ENCODE peak calls at places on chromosomes 1 and 21, in five cellular contexts. P is K562, J is IMR-90, L is SK-N-SH, R is HepG2. A is an unnamed sample.
A peak's percentile ranks its signal among the peaks of the same experiment; 100 is the strongest.

GRCh38 chr1:88701275-88701674 is 17.2 kb downstream of the PKN2 start:
- DNase-seq in L (no peak), P (no peak), R (no peak), J (no peak), A (no peak)

GRCh38 chr1:117810553-117810952 is 118.9 kb downstream of the GDAP2 start:
- DNase-seq in J (no peak), P (no peak), L (no peak), R (no peak), A (no peak)

GRCh38 chr1:27564710-27565649 is 39.0 kb downstream of the AHDC1 start:
- DNase-seq in P (no peak), J (no peak), R (no peak), L (no peak), A (no peak)

GRCh38 chr1:36321119-36321951 is 2.1 kb downstream of the EVA1B start:
- DNase-seq in J (peak; percentile 94), L (peak; percentile 91), P (peak; percentile 93), R (no peak), A (peak; percentile 76)

GRCh38 chr1:245242989-245243388 is 88.2 kb downstream of the KIF26B start:
- DNase-seq in L (no peak), P (no peak), J (no peak), R (no peak), A (no peak)

GRCh38 chr1:13783551-13783950 is 83.6 kb downstream of the PRDM2 start:
- DNase-seq in R (no peak), L (no peak), P (no peak), J (peak; percentile 47), A (no peak)

GRCh38 chr1:117171900-117172501 is 38.7 kb downstream of the VTCN1 start:
- DNase-seq in R (peak; percentile 67), P (no peak), L (no peak), J (peak; percentile 60), A (no peak)

GRCh38 chr1:181044449-181044966 is 10.7 kb downstream of the MR1 start:
- DNase-seq in L (no peak), R (peak; percentile 82), P (no peak), J (peak; percentile 26), A (no peak)

GRCh38 chr1:172951728-172952365 is 98.9 kb downstream of the TNFSF18 start:
- DNase-seq in J (peak; percentile 91), P (no peak), R (no peak), L (no peak), A (no peak)

GRCh38 chr1:29438991-29439390 is 202.7 kb downstream of the PTPRU start:
- DNase-seq in J (no peak), R (no peak), P (no peak), L (no peak), A (no peak)

GRCh38 chr1:171623651-171624331 is 1.7 kb downstream of the MYOCOS start:
- DNase-seq in L (no peak), R (no peak), P (no peak), J (no peak), A (no peak)

GRCh38 chr1:156073110-156073693 is 9.1 kb downstream of the MEX3A start:
- DNase-seq in R (no peak), L (no peak), P (no peak), J (no peak), A (no peak)

GRCh38 chr1:200365897-200366426 is 43.9 kb downstream of the ZNF281 start:
- DNase-seq in J (no peak), L (no peak), R (no peak), P (no peak), A (no peak)

GRCh38 chr1:167135281-167135840 is 41.5 kb downstream of the STYXL2 start:
- DNase-seq in L (no peak), J (no peak), P (no peak), R (no peak), A (no peak)

GRCh38 chr1:44408181-44409018 is 3.3 kb downstream of the RNF220 start:
- DNase-seq in R (peak; percentile 11), L (no peak), P (no peak), J (no peak), A (no peak)

GRCh38 chr21:25925936-25926335 is 191.2 kb downstream of the GABPA start:
- DNase-seq in L (no peak), P (no peak), R (no peak), J (peak; percentile 23), A (no peak)

GRCh38 chr1:240295811-240296210 is 204.1 kb downstream of the FMN2 start:
- DNase-seq in P (no peak), J (peak; percentile 64), R (no peak), L (no peak), A (no peak)

GRCh38 chr1:19802269-19802668 is 2.6 kb upstream of the TMCO4 start:
- DNase-seq in L (no peak), P (no peak), J (no peak), R (no peak), A (no peak)

GRCh38 chr1:218439541-218440295 is 94.6 kb downstream of the TGFB2 start:
- DNase-seq in J (peak; percentile 15), R (peak; percentile 20), P (no peak), L (no peak), A (no peak)

GRCh38 chr21:36132691-36133090 is 2.2 kb upstream of the CBR3 start:
- DNase-seq in R (no peak), L (no peak), J (no peak), P (no peak), A (no peak)

GRCh38 chr1:206472454-206472853 is 2.2 kb downstream of the IKBKE start:
- DNase-seq in R (peak; percentile 31), J (peak; percentile 93), P (no peak), L (peak; percentile 42), A (no peak)

GRCh38 chr21:27190601-27191000 is 223.7 kb upstream of the ADAMTS5 start:
- DNase-seq in P (no peak), J (peak; percentile 50), L (no peak), R (no peak), A (no peak)

GRCh38 chr1:234608720-234609527 is 1.1 kb downstream of the IRF2BP2 start:
- DNase-seq in P (peak; percentile 51), R (no peak), L (no peak), J (no peak), A (peak; percentile 67)
- TF ChIP-seq RFX5 in P (no peak), R (no peak), L (no peak), J (no peak), A (no peak)

GRCh38 chr1:31650161-31650560 is 5.5 kb upstream of the PEF1 start:
- DNase-seq in P (no peak), L (no peak), R (no peak), J (no peak), A (no peak)
- TF ChIP-seq RFX5 in P (no peak), L (no peak), R (no peak), J (no peak), A (no peak)

GRCh38 chr1:64847666-64848065 is 102.8 kb downstream of the RAVER2 start:
- DNase-seq in L (no peak), R (no peak), J (no peak), P (no peak), A (no peak)
- TF ChIP-seq RFX5 in L (no peak), R (no peak), J (no peak), P (no peak), A (no peak)

GRCh38 chr1:225808136-225808535 is 1.8 kb upstream of the EPHX1 start:
- DNase-seq in P (no peak), L (no peak), J (no peak), R (no peak), A (no peak)
- TF ChIP-seq RFX5 in P (no peak), L (no peak), J (no peak), R (no peak), A (no peak)

DNA sequence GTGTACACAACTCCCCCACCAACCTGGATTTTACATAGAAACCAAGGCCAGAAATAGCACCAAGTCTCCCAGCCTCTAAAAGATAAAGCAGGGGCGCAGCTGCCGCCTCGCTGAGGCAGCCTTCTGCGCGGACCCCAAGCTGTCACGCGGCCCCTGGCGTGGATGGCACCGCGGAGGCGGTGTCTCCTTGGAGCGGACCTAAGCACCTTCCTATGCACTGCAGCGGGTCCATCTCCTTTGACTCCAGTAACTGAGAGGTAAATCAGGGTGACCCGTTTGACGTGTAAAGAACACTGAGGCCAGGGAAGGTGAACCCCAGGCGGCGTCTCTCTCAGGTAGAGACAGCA is 17.0 kb downstream of the ZNF697 start:
- DNase-seq in J (no peak), L (no peak), P (no peak), R (no peak), A (no peak)
- TF ChIP-seq RFX5 in J (no peak), L (no peak), P (no peak), R (no peak), A (no peak)

GRCh38 chr21:37670883-37671282 is 245.4 kb downstream of the KCNJ6 start:
- DNase-seq in P (no peak), L (no peak), R (peak; percentile 6), J (peak; percentile 8), A (no peak)
- TF ChIP-seq RFX5 in P (no peak), L (no peak), R (no peak), J (no peak), A (no peak)

DNA sequence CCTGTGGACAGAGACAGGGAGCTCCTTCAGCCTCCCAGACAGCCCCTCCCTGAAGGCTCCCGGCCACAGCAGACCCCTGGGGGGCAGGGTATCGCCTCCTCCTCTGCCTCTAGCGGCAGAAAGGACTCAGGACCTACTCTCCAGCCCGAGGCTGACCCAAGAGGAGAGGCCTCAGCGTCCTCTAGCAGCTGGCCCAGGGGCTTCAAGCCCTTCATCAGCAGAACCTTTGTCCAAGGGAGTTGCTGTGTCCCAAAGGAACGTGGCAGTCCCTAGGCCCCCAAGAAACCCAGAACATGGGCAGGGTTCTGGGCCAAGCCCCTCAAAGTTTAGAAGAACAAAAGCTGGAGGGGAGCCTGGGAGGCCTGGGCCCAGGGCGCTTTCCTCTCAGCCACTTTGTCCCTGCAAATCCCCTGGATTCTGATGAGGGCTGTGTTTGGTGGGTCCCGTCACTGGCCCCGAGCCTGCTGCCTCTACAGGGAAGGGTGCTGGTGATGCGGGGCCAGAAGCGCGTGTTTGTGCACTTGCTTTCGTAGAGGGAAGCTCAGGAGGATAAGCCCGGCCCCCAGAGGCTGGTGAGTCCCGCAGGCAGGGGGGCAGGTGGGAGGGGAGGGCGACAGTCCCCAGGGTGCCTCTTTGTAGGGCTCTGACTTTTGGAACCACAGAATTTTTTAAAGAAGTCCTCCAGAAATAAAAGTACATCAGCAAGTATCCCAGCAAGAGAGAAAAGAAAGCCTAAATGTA is 13.3 kb downstream of the ITGB2 start:
- DNase-seq in J (no peak), P (peak; percentile 45), L (no peak), R (peak; percentile 36), A (no peak)
- TF ChIP-seq RFX5 in J (no peak), P (no peak), L (no peak), R (no peak), A (no peak)

DNA sequence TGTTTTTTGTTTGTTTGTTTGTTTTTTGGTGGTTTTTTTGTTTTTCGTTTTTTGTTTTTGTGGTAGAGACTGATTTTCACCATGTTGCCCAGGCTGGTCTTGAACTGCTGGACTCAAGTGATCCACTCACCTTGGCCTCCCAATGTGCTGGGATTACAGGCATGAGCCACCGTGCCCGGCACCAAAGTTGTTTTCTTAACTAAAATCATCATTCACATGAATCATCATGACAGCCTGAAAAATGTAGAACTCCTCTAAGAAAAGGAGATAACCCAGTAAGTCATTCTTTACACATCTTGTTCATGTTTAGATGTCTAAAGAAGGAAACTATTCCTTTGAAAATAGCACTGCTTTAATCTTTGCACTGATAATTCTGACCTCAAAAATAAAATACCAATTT is 37.5 kb downstream of the DISP1 start:
- DNase-seq in R (no peak), J (peak; percentile 62), P (no peak), L (no peak), A (no peak)
- TF ChIP-seq RFX5 in R (no peak), J (no peak), P (no peak), L (no peak), A (no peak)